ENCODE peak calls at places on chromosome 10, in eight cellular contexts. C, J, Q, W, X, G, H and D are unnamed samples.

GRCh38 chr10:230758-231157 is 95.5 kb downstream of the ZMYND11 start:
- DNase-seq in C (no peak), J (no peak), Q (no peak), W (peak; percentile 8), X (peak; percentile 12), G (no peak), H (peak; percentile 5), D (no peak)

GRCh38 chr10:30782543-30783461 is 153.2 kb upstream of the LYZL2 start:
- DNase-seq in C (no peak), J (no peak), Q (no peak), W (no peak), X (no peak), G (no peak), H (no peak), D (no peak)

GRCh38 chr10:18099420-18099819 is 40.8 kb upstream of the CACNB2 start:
- DNase-seq in C (no peak), J (no peak), Q (no peak), W (no peak), X (no peak), G (no peak), H (no peak), D (no peak)

GRCh38 chr10:43965033-43965917 is 316.6 kb upstream of the ZNF32 start:
- DNase-seq in C (no peak), J (no peak), Q (no peak), W (no peak), X (peak; percentile 46), G (no peak), H (no peak), D (no peak)

GRCh38 chr10:84842593-84842992 is 514.2 kb downstream of the CCSER2 start:
- DNase-seq in C (no peak), J (no peak), Q (no peak), W (no peak), X (no peak), G (no peak), H (no peak), D (no peak)

GRCh38 chr10:43843331-43844101 is 194.8 kb upstream of the ZNF32 start:
- DNase-seq in C (no peak), J (peak; percentile 85), Q (no peak), W (no peak), X (no peak), G (no peak), H (no peak), D (peak; percentile 59)

GRCh38 chr10:93126484-93127052 is 52.9 kb downstream of the CYP26A1 start:
- DNase-seq in C (no peak), J (no peak), Q (no peak), W (peak; percentile 39), X (no peak), G (no peak), H (no peak), D (no peak)

GRCh38 chr10:32095116-32095733 is 39.0 kb upstream of the KIF5B start:
- DNase-seq in C (no peak), J (no peak), Q (no peak), W (peak; percentile 7), X (no peak), G (no peak), H (no peak), D (no peak)

GRCh38 chr10:6044060-6044459 is 18.1 kb downstream of the IL2RA start:
- DNase-seq in C (no peak), J (peak; percentile 1), Q (no peak), W (no peak), X (no peak), G (no peak), H (no peak), D (no peak)

GRCh38 chr10:43262043-43262901 is 4.6 kb downstream of the RASGEF1A start:
- DNase-seq in C (no peak), J (no peak), Q (no peak), W (no peak), X (no peak), G (no peak), H (no peak), D (no peak)

GRCh38 chr10:92880233-92880861 is 32.0 kb downstream of the EXOC6 start:
- DNase-seq in C (no peak), J (no peak), Q (no peak), W (peak; percentile 37), X (peak; percentile 74), G (no peak), H (no peak), D (no peak)

GRCh38 chr10:24383681-24384106 is 174.8 kb downstream of the KIAA1217 start:
- DNase-seq in C (peak; percentile 91), J (peak; percentile 94), Q (peak; percentile 95), W (peak; percentile 81), X (peak; percentile 74), G (peak; percentile 75), H (peak; percentile 33), D (peak; percentile 97)

GRCh38 chr10:121532465-121532864 is 65.8 kb downstream of the FGFR2 start:
- DNase-seq in C (no peak), J (no peak), Q (no peak), W (no peak), X (no peak), G (no peak), H (no peak), D (peak; percentile 68)

GRCh38 chr10:109889867-109890266 is 33.4 kb downstream of the XPNPEP1 start:
- DNase-seq in C (no peak), J (no peak), Q (no peak), W (no peak), X (peak; percentile 89), G (no peak), H (no peak), D (no peak)

GRCh38 chr10:132297521-132297920 is 10.2 kb downstream of the STK32C start:
- DNase-seq in C (no peak), J (peak; percentile 25), Q (no peak), W (no peak), X (no peak), G (no peak), H (no peak), D (no peak)

GRCh38 chr10:101467286-101467770 is 113.4 kb downstream of the BTRC start:
- DNase-seq in C (no peak), J (no peak), Q (no peak), W (peak; percentile 76), X (peak; percentile 84), G (no peak), H (peak; percentile 76), D (no peak)

GRCh38 chr10:96918214-96919002 is 86.3 kb downstream of the LCOR start:
- DNase-seq in C (no peak), J (no peak), Q (no peak), W (no peak), X (no peak), G (no peak), H (no peak), D (no peak)

DNA sequence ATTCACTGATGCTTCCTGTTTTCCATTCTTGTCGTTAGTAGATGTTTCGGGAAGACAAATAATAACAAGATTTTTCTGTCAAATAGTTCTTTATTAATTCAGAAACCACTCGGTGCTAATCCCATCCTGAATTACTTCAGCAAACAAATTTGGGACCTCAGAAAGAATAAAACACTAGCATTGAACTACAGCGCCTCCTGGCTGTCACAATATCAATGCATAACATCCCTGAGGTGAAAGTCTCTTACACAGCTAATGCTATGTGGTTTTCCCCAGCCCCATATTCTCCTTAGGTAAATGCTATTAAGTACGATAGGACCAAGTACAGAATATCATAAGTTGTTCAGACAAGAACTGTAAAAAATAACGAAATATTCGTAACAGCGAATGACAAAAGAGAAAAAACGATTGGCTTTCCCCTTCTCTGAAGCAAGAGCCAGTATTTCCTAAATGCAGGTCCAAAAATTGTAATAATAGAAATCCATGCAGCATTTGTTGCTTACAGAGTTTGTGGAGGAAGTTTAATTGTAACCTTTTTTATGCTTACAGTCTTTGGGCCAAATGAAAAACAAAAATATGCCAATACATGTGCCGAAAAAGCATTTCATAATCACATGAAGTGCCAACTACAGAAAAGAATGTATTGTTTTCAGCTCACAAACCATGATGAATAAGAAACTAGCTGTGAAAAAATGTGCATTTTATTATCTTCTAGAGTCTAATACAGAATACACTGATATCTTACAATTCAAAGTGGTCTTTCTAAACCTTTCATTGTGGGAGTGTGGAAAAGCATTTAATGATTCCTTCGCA is 47.3 kb downstream of the MYPN start:
- DNase-seq in C (peak; percentile 72), J (peak; percentile 70), Q (peak; percentile 73), W (peak; percentile 58), X (peak; percentile 74), G (no peak), H (peak; percentile 59), D (peak; percentile 26)
- TF ChIP-seq CTCF in C (peak; percentile 82), J (peak; percentile 67), Q (peak; percentile 67), W (peak; percentile 80), X (peak; percentile 66), G (peak; percentile 57), H (peak; percentile 88), D (peak; percentile 75)

GRCh38 chr10:35127289-35127891 is 744 bp downstream of the CREM start:
- DNase-seq in C (peak; percentile 64), J (peak; percentile 87), Q (peak; percentile 63), W (no peak), X (peak; percentile 63), G (no peak), H (no peak), D (peak; percentile 45)

GRCh38 chr10:35124540-35124939 is 2.1 kb upstream of the CREM start:
- DNase-seq in C (no peak), J (no peak), Q (no peak), W (no peak), X (no peak), G (no peak), H (no peak), D (no peak)

GRCh38 chr10:35129185-35129674 is 2.6 kb downstream of the CREM start:
- DNase-seq in C (no peak), J (no peak), Q (no peak), W (no peak), X (peak; percentile 15), G (no peak), H (no peak), D (no peak)

GRCh38 chr10:35126530-35127288 is at the start of gene CREM:
- DNase-seq in C (peak; percentile 100), J (peak; percentile 100), Q (peak; percentile 100), W (peak; percentile 90), X (peak; percentile 97), G (peak; percentile 93), H (peak; percentile 67), D (peak; percentile 100)

DNA sequence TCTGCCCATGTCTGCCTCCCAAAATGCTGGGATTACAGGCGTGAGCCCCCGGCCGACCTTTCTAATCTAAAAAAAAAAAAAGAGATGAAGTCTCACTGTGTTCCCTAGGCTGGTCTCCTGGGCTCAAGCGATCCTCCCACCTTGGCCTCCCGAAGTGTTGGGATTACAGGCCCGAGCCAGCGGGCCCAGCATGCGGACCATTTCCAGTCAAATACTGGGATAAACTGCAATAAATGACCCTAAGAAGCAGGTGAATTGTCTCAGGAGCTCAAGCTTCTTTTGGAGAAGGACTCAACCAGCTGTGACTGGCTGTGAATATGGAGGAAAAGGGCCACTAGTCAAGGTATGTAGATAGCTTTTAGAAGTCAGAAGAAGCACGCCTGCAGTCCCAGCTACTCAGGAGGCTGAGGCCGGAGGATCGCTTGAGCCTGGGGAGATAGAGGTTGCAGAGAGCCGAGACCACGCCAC is 550 bp upstream of the CREM start:
- DNase-seq in C (no peak), J (no peak), Q (no peak), W (no peak), X (no peak), G (no peak), H (no peak), D (no peak)
- H3K4me1 ChIP-seq in C (peaks cover 28% of the 10 kb centered on the region), J (peaks cover 24% of the 10 kb centered on the region), Q (peaks cover 19% of the 10 kb centered on the region), W (peaks cover 21% of the 10 kb centered on the region), X (peaks cover 20% of the 10 kb centered on the region), G (no peaks in the 10 kb centered on the region), H (peaks cover 3% of the 10 kb centered on the region), D (no peaks in the 10 kb centered on the region)

GRCh38 chr10:29328988-29329387 is 40.1 kb downstream of the LYZL1 start:
- DNase-seq in C (peak; percentile 13), J (peak; percentile 79), Q (no peak), W (no peak), X (no peak), G (no peak), H (no peak), D (no peak)
- TF ChIP-seq POLR2AphosphoS5 in C (no peak), J (no peak), Q (no peak), W (no peak), X (no peak), G (no peak), H (no peak), D (no peak)

GRCh38 chr10:3366043-3366442 is 193.5 kb upstream of the PITRM1 start:
- DNase-seq in C (no peak), J (no peak), Q (no peak), W (no peak), X (no peak), G (no peak), H (no peak), D (no peak)
- TF ChIP-seq CTCF in C (no peak), J (no peak), Q (no peak), W (no peak), X (no peak), G (no peak), H (no peak), D (no peak)